ENCODE peak calls at places on chromosomes 16 and 17, in six cellular contexts. O is upper lobe of left lung, W is prostate gland, X is endothelial cell of umbilical vein, C is stomach, S is SK-N-SH. A is an unnamed sample.

GRCh38 chr16:86079185-86079885 is 180.4 kb downstream of the IRF8 start:
- DNase-seq in O (no peak), S (no peak), C (no peak), X (no peak), W (no peak), A (peak; percentile 67)

GRCh38 chr16:56102159-56102798 is 89.0 kb upstream of the GNAO1 start:
- DNase-seq in S (peak; percentile 80), C (no peak), X (no peak), W (no peak), O (peak; percentile 20), A (no peak)

GRCh38 chr17:64420143-64420670 is 28.7 kb upstream of the MILR1 start:
- DNase-seq in O (no peak), X (peak; percentile 76), S (peak; percentile 76), W (peak; percentile 46), C (no peak), A (no peak)

GRCh38 chr16:86347090-86347489 is 163.2 kb upstream of the FOXF1 start:
- DNase-seq in S (no peak), C (no peak), X (no peak), O (no peak), W (no peak), A (no peak)

GRCh38 chr16:66141885-66142284 is 224.6 kb upstream of the CDH5 start:
- DNase-seq in X (no peak), C (no peak), W (no peak), S (no peak), O (no peak), A (no peak)

GRCh38 chr17:82342361-82343079 is 9.0 kb upstream of the SECTM1 start:
- DNase-seq in S (no peak), C (no peak), O (peak; percentile 57), X (no peak), W (no peak), A (no peak)

GRCh38 chr17:77128895-77129567 is 11.7 kb upstream of the SEC14L1 start:
- DNase-seq in S (no peak), C (no peak), O (no peak), W (no peak), X (no peak), A (no peak)

GRCh38 chr16:89048087-89048729 is 45.4 kb upstream of the ACSF3 start:
- DNase-seq in S (no peak), W (no peak), C (no peak), O (peak; percentile 73), X (no peak), A (no peak)

GRCh38 chr17:67819722-67820121 is 5.6 kb upstream of the BPTF start:
- DNase-seq in W (no peak), O (no peak), S (no peak), C (no peak), X (no peak), A (no peak)

GRCh38 chr17:70896843-70897242 is 727.5 kb downstream of the KCNJ2 start:
- DNase-seq in X (no peak), S (no peak), O (no peak), C (no peak), W (no peak), A (no peak)

GRCh38 chr17:45775148-45775547 is 9.0 kb upstream of the CRHR1 start:
- DNase-seq in X (no peak), O (no peak), C (no peak), S (no peak), W (no peak), A (no peak)

GRCh38 chr16:72367841-72368240 is 195.9 kb upstream of the PMFBP1 start:
- DNase-seq in W (no peak), X (no peak), C (no peak), O (no peak), S (no peak), A (no peak)

GRCh38 chr17:42428141-42428944 is 5.3 kb upstream of the CAVIN1 start:
- DNase-seq in O (no peak), W (peak; percentile 70), S (peak; percentile 63), C (peak; percentile 66), X (peak; percentile 85), A (no peak)

GRCh38 chr17:9668532-9668931 is 23.2 kb downstream of the USP43 start:
- DNase-seq in C (no peak), W (no peak), X (no peak), O (no peak), S (no peak), A (peak; percentile 66)

GRCh38 chr17:27778193-27778592 is 22.1 kb downstream of the NOS2 start:
- DNase-seq in X (no peak), O (no peak), C (no peak), S (no peak), W (no peak), A (no peak)

GRCh38 chr17:79400989-79401703 is 209.7 kb downstream of the RBFOX3 start:
- DNase-seq in W (peak; percentile 52), S (peak; percentile 94), X (peak; percentile 73), O (peak; percentile 94), C (peak; percentile 77), A (no peak)

GRCh38 chr16:66472961-66473610 is 46.0 kb downstream of the BEAN1 start:
- DNase-seq in W (no peak), X (no peak), C (no peak), S (no peak), O (peak; percentile 47), A (no peak)

GRCh38 chr17:74037320-74037719 is 166.2 kb upstream of the RPL38 start:
- DNase-seq in W (peak; percentile 43), C (no peak), X (no peak), O (no peak), S (peak; percentile 66), A (peak; percentile 70)

GRCh38 chr17:50887705-50888245 is 21.6 kb upstream of the TOB1 start:
- DNase-seq in O (no peak), W (no peak), X (no peak), C (peak; percentile 5), S (no peak), A (peak; percentile 65)

GRCh38 chr16:19133600-19133999 is 19.8 kb downstream of the ITPRIPL2 start:
- DNase-seq in S (no peak), C (no peak), X (no peak), W (no peak), O (no peak), A (no peak)

GRCh38 chr17:64611374-64611773 is 50.7 kb downstream of the SMURF2 start:
- DNase-seq in S (no peak), O (no peak), X (no peak), W (no peak), C (no peak), A (no peak)

GRCh38 chr17:71023631-71024030 is 854.3 kb downstream of the KCNJ2 start:
- DNase-seq in W (no peak), C (no peak), X (no peak), S (peak; percentile 68), O (no peak), A (no peak)

GRCh38 chr16:54121084-54121483 is 165.5 kb downstream of the IRX3 start:
- DNase-seq in O (no peak), S (no peak), W (no peak), X (no peak), C (no peak), A (no peak)

GRCh38 chr17:44024853-44025252 is 10.1 kb upstream of the TMEM101 start:
- DNase-seq in X (no peak), S (peak; percentile 23), C (no peak), W (no peak), O (no peak), A (no peak)

DNA sequence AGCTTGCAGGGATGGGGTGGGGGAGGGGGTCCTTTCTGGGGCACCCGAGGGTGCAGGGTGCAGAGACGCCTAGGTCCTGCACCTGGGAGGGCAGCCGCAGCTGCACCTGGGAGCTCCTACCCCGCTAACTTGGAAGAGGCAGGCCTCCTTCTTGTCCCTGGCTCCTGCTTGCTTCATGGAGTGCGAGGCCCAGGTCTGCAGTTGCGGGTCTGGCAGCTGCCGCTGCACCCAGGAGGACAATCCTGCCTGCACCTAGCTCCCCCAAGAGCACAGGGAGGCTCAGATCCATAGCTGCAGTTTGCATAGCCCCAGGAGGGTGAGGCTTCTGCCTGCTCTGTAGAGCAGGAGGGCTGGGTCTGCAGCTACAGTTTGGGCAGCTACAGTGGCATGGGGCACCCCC is 26.6 kb downstream of the GNGT2 start:
- DNase-seq in O (peak; percentile 62), S (no peak), W (no peak), C (no peak), X (no peak), A (no peak)
- H3K9me3 ChIP-seq in O (no peaks in the 10 kb centered on the region), S (no peaks in the 10 kb centered on the region), W (no peaks in the 10 kb centered on the region), C (peaks cover 14% of the 10 kb centered on the region), X (no peaks in the 10 kb centered on the region), A (peaks cover 9% of the 10 kb centered on the region)

DNA sequence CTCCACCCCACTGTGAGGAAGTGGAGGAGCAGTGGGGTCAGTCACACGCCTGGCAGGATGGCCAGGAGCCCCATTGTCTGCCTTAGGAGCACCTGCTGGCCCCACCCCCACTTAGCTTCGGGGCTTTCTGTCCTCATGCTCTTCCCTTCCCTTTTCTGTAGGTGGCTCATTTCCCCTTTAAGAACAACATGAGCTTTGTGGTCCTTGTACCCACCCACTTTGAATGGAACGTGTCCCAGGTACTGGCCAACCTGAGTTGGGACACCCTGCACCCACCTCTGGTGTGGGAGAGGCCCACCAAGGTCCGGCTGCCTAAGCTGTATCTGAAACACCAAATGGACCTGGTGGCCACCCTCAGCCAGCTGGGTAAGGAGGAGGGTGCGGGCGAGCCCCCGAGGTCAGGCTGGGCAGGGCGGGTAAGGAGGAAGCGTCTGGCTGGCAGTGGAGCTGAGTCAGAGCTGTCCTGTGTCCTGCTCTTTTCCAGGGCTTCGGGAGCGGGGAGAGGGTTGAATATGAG is 9.4 kb upstream of the SERPINF1 start:
- DNase-seq in C (no peak), W (no peak), X (no peak), S (no peak), O (peak; percentile 86), A (no peak)
- TF ChIP-seq POLR2AphosphoS5 in C (no peak), W (peak; percentile 69), X (no peak), S (no peak), O (no peak), A (no peak)

GRCh38 chr16:21033264-21033663 is 117.4 kb downstream of the DNAH3 start:
- DNase-seq in O (no peak), S (no peak), C (no peak), X (no peak), W (no peak), A (no peak)
- H3K4me1 ChIP-seq in O (no peaks in the 10 kb centered on the region), S (no peaks in the 10 kb centered on the region), C (no peaks in the 10 kb centered on the region), X (no peaks in the 10 kb centered on the region), W (no peaks in the 10 kb centered on the region), A (no peaks in the 10 kb centered on the region)

GRCh38 chr16:853306-853705 is 52.8 kb upstream of the GNG13 start:
- DNase-seq in S (no peak), C (no peak), X (no peak), W (no peak), O (peak; percentile 54), A (no peak)
- H3K9me3 ChIP-seq in S (no peaks in the 10 kb centered on the region), C (peaks cover 33% of the 10 kb centered on the region), X (peaks cover 3% of the 10 kb centered on the region), W (no peaks in the 10 kb centered on the region), O (no peaks in the 10 kb centered on the region), A (no peaks in the 10 kb centered on the region)